ENCODE peak calls at places on chromosomes 2 and 18, in five cellular contexts. One of them, this sample, is unnamed.

GRCh38 chr2:207133862-207134519 is 31.8 kb downstream of the KLF7 start:
- DNase-seq in memory B cell: no peak
- DNase-seq in ureter: peak
- DNase-seq in glutamatergic neuron: no peak
- DNase-seq in stimulated activated CD8-positive, alpha-beta memory T cell treated with anti-CD3 and anti-CD28 coated beads, Interleukin-12 subunit alpha, Interleukin-12 subunit beta, amount 100 ng/mL, for 4 hours: no peak
- DNase-seq in this sample: no peak

GRCh38 chr2:201419057-201419635 is 32.1 kb downstream of the TRAK2 start:
- DNase-seq in stimulated activated CD8-positive, alpha-beta memory T cell treated with anti-CD3 and anti-CD28 coated beads, Interleukin-12 subunit alpha, Interleukin-12 subunit beta, amount 100 ng/mL, for 4 hours: no peak
- DNase-seq in memory B cell: no peak
- DNase-seq in ureter: no peak
- DNase-seq in glutamatergic neuron: no peak
- DNase-seq in this sample: no peak

GRCh38 chr2:225326969-225327368 is 72.5 kb upstream of the NYAP2 start:
- DNase-seq in stimulated activated CD8-positive, alpha-beta memory T cell treated with anti-CD3 and anti-CD28 coated beads, Interleukin-12 subunit alpha, Interleukin-12 subunit beta, amount 100 ng/mL, for 4 hours: no peak
- DNase-seq in memory B cell: no peak
- DNase-seq in glutamatergic neuron: no peak
- DNase-seq in ureter: no peak
- DNase-seq in this sample: no peak

GRCh38 chr2:29954316-29954715 is 32.9 kb upstream of the ALK start:
- DNase-seq in glutamatergic neuron: no peak
- DNase-seq in ureter: no peak
- DNase-seq in stimulated activated CD8-positive, alpha-beta memory T cell treated with anti-CD3 and anti-CD28 coated beads, Interleukin-12 subunit alpha, Interleukin-12 subunit beta, amount 100 ng/mL, for 4 hours: no peak
- DNase-seq in memory B cell: no peak
- DNase-seq in this sample: no peak

GRCh38 chr2:38477006-38477405 is 99.9 kb upstream of the ATL2 start:
- DNase-seq in memory B cell: no peak
- DNase-seq in stimulated activated CD8-positive, alpha-beta memory T cell treated with anti-CD3 and anti-CD28 coated beads, Interleukin-12 subunit alpha, Interleukin-12 subunit beta, amount 100 ng/mL, for 4 hours: no peak
- DNase-seq in ureter: no peak
- DNase-seq in glutamatergic neuron: no peak
- DNase-seq in this sample: no peak

GRCh38 chr2:13010283-13010682 is 293.5 kb downstream of the TRIB2 start:
- DNase-seq in glutamatergic neuron: no peak
- DNase-seq in memory B cell: no peak
- DNase-seq in ureter: no peak
- DNase-seq in stimulated activated CD8-positive, alpha-beta memory T cell treated with anti-CD3 and anti-CD28 coated beads, Interleukin-12 subunit alpha, Interleukin-12 subunit beta, amount 100 ng/mL, for 4 hours: no peak
- DNase-seq in this sample: no peak

GRCh38 chr2:98343371-98343770 is 2.9 kb upstream of the CNGA3 start:
- DNase-seq in ureter: no peak
- DNase-seq in glutamatergic neuron: no peak
- DNase-seq in memory B cell: no peak
- DNase-seq in stimulated activated CD8-positive, alpha-beta memory T cell treated with anti-CD3 and anti-CD28 coated beads, Interleukin-12 subunit alpha, Interleukin-12 subunit beta, amount 100 ng/mL, for 4 hours: no peak
- DNase-seq in this sample: no peak

GRCh38 chr2:135150711-135151110 is 98.6 kb downstream of the RAB3GAP1 start:
- DNase-seq in ureter: no peak
- DNase-seq in stimulated activated CD8-positive, alpha-beta memory T cell treated with anti-CD3 and anti-CD28 coated beads, Interleukin-12 subunit alpha, Interleukin-12 subunit beta, amount 100 ng/mL, for 4 hours: no peak
- DNase-seq in memory B cell: no peak
- DNase-seq in glutamatergic neuron: no peak
- DNase-seq in this sample: no peak

GRCh38 chr2:26644188-26644835 is 3.1 kb upstream of the CIB4 start:
- DNase-seq in memory B cell: no peak
- DNase-seq in stimulated activated CD8-positive, alpha-beta memory T cell treated with anti-CD3 and anti-CD28 coated beads, Interleukin-12 subunit alpha, Interleukin-12 subunit beta, amount 100 ng/mL, for 4 hours: no peak
- DNase-seq in ureter: no peak
- DNase-seq in glutamatergic neuron: no peak
- DNase-seq in this sample: no peak

GRCh38 chr18:25896178-25896780 is 194.1 kb downstream of the SS18 start:
- DNase-seq in glutamatergic neuron: peak
- DNase-seq in stimulated activated CD8-positive, alpha-beta memory T cell treated with anti-CD3 and anti-CD28 coated beads, Interleukin-12 subunit alpha, Interleukin-12 subunit beta, amount 100 ng/mL, for 4 hours: no peak
- DNase-seq in memory B cell: peak
- DNase-seq in ureter: no peak
- DNase-seq in this sample: peak

GRCh38 chr2:12715258-12715865 is 1.4 kb upstream of the TRIB2 start:
- DNase-seq in glutamatergic neuron: no peak
- DNase-seq in ureter: peak
- DNase-seq in memory B cell: no peak
- DNase-seq in stimulated activated CD8-positive, alpha-beta memory T cell treated with anti-CD3 and anti-CD28 coated beads, Interleukin-12 subunit alpha, Interleukin-12 subunit beta, amount 100 ng/mL, for 4 hours: no peak
- DNase-seq in this sample: no peak

GRCh38 chr18:62631173-62631572 is 84.2 kb upstream of the PHLPP1 start:
- DNase-seq in memory B cell: no peak
- DNase-seq in glutamatergic neuron: no peak
- DNase-seq in stimulated activated CD8-positive, alpha-beta memory T cell treated with anti-CD3 and anti-CD28 coated beads, Interleukin-12 subunit alpha, Interleukin-12 subunit beta, amount 100 ng/mL, for 4 hours: no peak
- DNase-seq in ureter: no peak
- DNase-seq in this sample: no peak

GRCh38 chr18:78620326-78620725 is 359.3 kb upstream of the SALL3 start:
- DNase-seq in memory B cell: no peak
- DNase-seq in ureter: no peak
- DNase-seq in stimulated activated CD8-positive, alpha-beta memory T cell treated with anti-CD3 and anti-CD28 coated beads, Interleukin-12 subunit alpha, Interleukin-12 subunit beta, amount 100 ng/mL, for 4 hours: no peak
- DNase-seq in glutamatergic neuron: no peak
- DNase-seq in this sample: no peak

GRCh38 chr2:84388133-84388532 is 70.9 kb downstream of the SUCLG1 start:
- DNase-seq in ureter: no peak
- DNase-seq in glutamatergic neuron: no peak
- DNase-seq in memory B cell: no peak
- DNase-seq in stimulated activated CD8-positive, alpha-beta memory T cell treated with anti-CD3 and anti-CD28 coated beads, Interleukin-12 subunit alpha, Interleukin-12 subunit beta, amount 100 ng/mL, for 4 hours: no peak
- DNase-seq in this sample: no peak

GRCh38 chr2:234823877-234824376 is 127.9 kb upstream of the SH3BP4 start:
- DNase-seq in stimulated activated CD8-positive, alpha-beta memory T cell treated with anti-CD3 and anti-CD28 coated beads, Interleukin-12 subunit alpha, Interleukin-12 subunit beta, amount 100 ng/mL, for 4 hours: no peak
- DNase-seq in ureter: no peak
- DNase-seq in glutamatergic neuron: no peak
- DNase-seq in memory B cell: no peak
- DNase-seq in this sample: no peak

GRCh38 chr2:236054661-236055060 is 113.5 kb downstream of the GBX2 start:
- DNase-seq in ureter: no peak
- DNase-seq in stimulated activated CD8-positive, alpha-beta memory T cell treated with anti-CD3 and anti-CD28 coated beads, Interleukin-12 subunit alpha, Interleukin-12 subunit beta, amount 100 ng/mL, for 4 hours: no peak
- DNase-seq in memory B cell: no peak
- DNase-seq in glutamatergic neuron: no peak
- DNase-seq in this sample: no peak

GRCh38 chr2:175135177-175135576 is 32.8 kb downstream of the ATF2 start:
- DNase-seq in stimulated activated CD8-positive, alpha-beta memory T cell treated with anti-CD3 and anti-CD28 coated beads, Interleukin-12 subunit alpha, Interleukin-12 subunit beta, amount 100 ng/mL, for 4 hours: no peak
- DNase-seq in memory B cell: no peak
- DNase-seq in glutamatergic neuron: no peak
- DNase-seq in ureter: no peak
- DNase-seq in this sample: no peak

GRCh38 chr2:1644427-1644826 is 99.9 kb downstream of the PXDN start:
- DNase-seq in glutamatergic neuron: no peak
- DNase-seq in stimulated activated CD8-positive, alpha-beta memory T cell treated with anti-CD3 and anti-CD28 coated beads, Interleukin-12 subunit alpha, Interleukin-12 subunit beta, amount 100 ng/mL, for 4 hours: no peak
- DNase-seq in ureter: no peak
- DNase-seq in memory B cell: no peak
- DNase-seq in this sample: no peak

GRCh38 chr18:70250781-70251180 is 38.1 kb upstream of the SOCS6 start:
- DNase-seq in ureter: no peak
- DNase-seq in stimulated activated CD8-positive, alpha-beta memory T cell treated with anti-CD3 and anti-CD28 coated beads, Interleukin-12 subunit alpha, Interleukin-12 subunit beta, amount 100 ng/mL, for 4 hours: no peak
- DNase-seq in memory B cell: no peak
- DNase-seq in glutamatergic neuron: no peak
- DNase-seq in this sample: no peak

GRCh38 chr2:165369131-165369935 is 100.2 kb upstream of the CSRNP3 start:
- DNase-seq in glutamatergic neuron: no peak
- DNase-seq in stimulated activated CD8-positive, alpha-beta memory T cell treated with anti-CD3 and anti-CD28 coated beads, Interleukin-12 subunit alpha, Interleukin-12 subunit beta, amount 100 ng/mL, for 4 hours: no peak
- DNase-seq in ureter: no peak
- DNase-seq in memory B cell: no peak
- DNase-seq in this sample: no peak

GRCh38 chr2:23597687-23598086 is 212.7 kb downstream of the KLHL29 start:
- DNase-seq in stimulated activated CD8-positive, alpha-beta memory T cell treated with anti-CD3 and anti-CD28 coated beads, Interleukin-12 subunit alpha, Interleukin-12 subunit beta, amount 100 ng/mL, for 4 hours: no peak
- DNase-seq in memory B cell: no peak
- DNase-seq in glutamatergic neuron: no peak
- DNase-seq in ureter: no peak
- DNase-seq in this sample: no peak

GRCh38 chr2:127526940-127527804 is 883 bp upstream of the IWS1 start:
- DNase-seq in glutamatergic neuron: no peak
- DNase-seq in ureter: no peak
- DNase-seq in memory B cell: no peak
- DNase-seq in stimulated activated CD8-positive, alpha-beta memory T cell treated with anti-CD3 and anti-CD28 coated beads, Interleukin-12 subunit alpha, Interleukin-12 subunit beta, amount 100 ng/mL, for 4 hours: no peak
- DNase-seq in this sample: no peak

GRCh38 chr2:3176869-3177255 is 200.8 kb downstream of the EIPR1 start:
- DNase-seq in glutamatergic neuron: no peak
- DNase-seq in ureter: no peak
- DNase-seq in stimulated activated CD8-positive, alpha-beta memory T cell treated with anti-CD3 and anti-CD28 coated beads, Interleukin-12 subunit alpha, Interleukin-12 subunit beta, amount 100 ng/mL, for 4 hours: no peak
- DNase-seq in memory B cell: no peak
- DNase-seq in this sample: no peak

GRCh38 chr2:222424281-222424728 is at the start of gene SGPP2:
- DNase-seq in glutamatergic neuron: peak
- DNase-seq in memory B cell: peak
- DNase-seq in ureter: no peak
- DNase-seq in stimulated activated CD8-positive, alpha-beta memory T cell treated with anti-CD3 and anti-CD28 coated beads, Interleukin-12 subunit alpha, Interleukin-12 subunit beta, amount 100 ng/mL, for 4 hours: no peak
- DNase-seq in this sample: peak

GRCh38 chr18:41767960-41768359 is 187.1 kb upstream of the PIK3C3 start:
- DNase-seq in memory B cell: no peak
- DNase-seq in stimulated activated CD8-positive, alpha-beta memory T cell treated with anti-CD3 and anti-CD28 coated beads, Interleukin-12 subunit alpha, Interleukin-12 subunit beta, amount 100 ng/mL, for 4 hours: no peak
- DNase-seq in ureter: no peak
- DNase-seq in glutamatergic neuron: no peak
- DNase-seq in this sample: no peak

GRCh38 chr2:38649176-38649728 is 16.7 kb upstream of the GALM start:
- DNase-seq in ureter: no peak
- DNase-seq in stimulated activated CD8-positive, alpha-beta memory T cell treated with anti-CD3 and anti-CD28 coated beads, Interleukin-12 subunit alpha, Interleukin-12 subunit beta, amount 100 ng/mL, for 4 hours: no peak
- DNase-seq in glutamatergic neuron: no peak
- DNase-seq in memory B cell: no peak
- DNase-seq in this sample: no peak

GRCh38 chr2:288002-288742 is at the start of gene ALKAL2:
- DNase-seq in memory B cell: no peak
- DNase-seq in glutamatergic neuron: peak
- DNase-seq in stimulated activated CD8-positive, alpha-beta memory T cell treated with anti-CD3 and anti-CD28 coated beads, Interleukin-12 subunit alpha, Interleukin-12 subunit beta, amount 100 ng/mL, for 4 hours: no peak
- DNase-seq in ureter: no peak
- DNase-seq in this sample: peak

GRCh38 chr2:145692971-145693478 is 1173.1 kb upstream of the ZEB2 start:
- DNase-seq in glutamatergic neuron: no peak
- DNase-seq in ureter: no peak
- DNase-seq in stimulated activated CD8-positive, alpha-beta memory T cell treated with anti-CD3 and anti-CD28 coated beads, Interleukin-12 subunit alpha, Interleukin-12 subunit beta, amount 100 ng/mL, for 4 hours: no peak
- DNase-seq in memory B cell: no peak
- DNase-seq in this sample: no peak

GRCh38 chr2:230400454-230400853 is 15.5 kb upstream of the SP100 start:
- DNase-seq in memory B cell: no peak
- DNase-seq in stimulated activated CD8-positive, alpha-beta memory T cell treated with anti-CD3 and anti-CD28 coated beads, Interleukin-12 subunit alpha, Interleukin-12 subunit beta, amount 100 ng/mL, for 4 hours: no peak
- DNase-seq in ureter: no peak
- DNase-seq in glutamatergic neuron: no peak
- DNase-seq in this sample: no peak

GRCh38 chr2:192500550-192501200 is 305.9 kb upstream of the TMEFF2 start:
- DNase-seq in glutamatergic neuron: no peak
- DNase-seq in ureter: no peak
- DNase-seq in stimulated activated CD8-positive, alpha-beta memory T cell treated with anti-CD3 and anti-CD28 coated beads, Interleukin-12 subunit alpha, Interleukin-12 subunit beta, amount 100 ng/mL, for 4 hours: no peak
- DNase-seq in memory B cell: no peak
- DNase-seq in this sample: no peak

GRCh38 chr2:161418715-161419337 is 2.7 kb downstream of the TBR1 start:
- DNase-seq in stimulated activated CD8-positive, alpha-beta memory T cell treated with anti-CD3 and anti-CD28 coated beads, Interleukin-12 subunit alpha, Interleukin-12 subunit beta, amount 100 ng/mL, for 4 hours: no peak
- DNase-seq in memory B cell: no peak
- DNase-seq in glutamatergic neuron: peak
- DNase-seq in ureter: no peak
- DNase-seq in this sample: no peak

GRCh38 chr2:178005756-178006155 is 66.8 kb downstream of the PDE11A start:
- DNase-seq in glutamatergic neuron: no peak
- DNase-seq in memory B cell: no peak
- DNase-seq in ureter: no peak
- DNase-seq in stimulated activated CD8-positive, alpha-beta memory T cell treated with anti-CD3 and anti-CD28 coated beads, Interleukin-12 subunit alpha, Interleukin-12 subunit beta, amount 100 ng/mL, for 4 hours: no peak
- DNase-seq in this sample: no peak

GRCh38 chr2:121052507-121052906 is 232.5 kb downstream of the TFCP2L1 start:
- DNase-seq in memory B cell: no peak
- DNase-seq in ureter: no peak
- DNase-seq in stimulated activated CD8-positive, alpha-beta memory T cell treated with anti-CD3 and anti-CD28 coated beads, Interleukin-12 subunit alpha, Interleukin-12 subunit beta, amount 100 ng/mL, for 4 hours: no peak
- DNase-seq in glutamatergic neuron: no peak
- DNase-seq in this sample: no peak

GRCh38 chr2:129728251-129728972 is 251.1 kb upstream of the RAB6C start:
- DNase-seq in stimulated activated CD8-positive, alpha-beta memory T cell treated with anti-CD3 and anti-CD28 coated beads, Interleukin-12 subunit alpha, Interleukin-12 subunit beta, amount 100 ng/mL, for 4 hours: no peak
- DNase-seq in glutamatergic neuron: no peak
- DNase-seq in ureter: no peak
- DNase-seq in memory B cell: no peak
- DNase-seq in this sample: no peak

GRCh38 chr2:228535396-228535795 is 353.9 kb upstream of the SPHKAP start:
- DNase-seq in glutamatergic neuron: no peak
- DNase-seq in memory B cell: no peak
- DNase-seq in stimulated activated CD8-positive, alpha-beta memory T cell treated with anti-CD3 and anti-CD28 coated beads, Interleukin-12 subunit alpha, Interleukin-12 subunit beta, amount 100 ng/mL, for 4 hours: no peak
- DNase-seq in ureter: no peak
- DNase-seq in this sample: no peak

GRCh38 chr2:217228732-217229131 is 368.9 kb upstream of the TNP1 start:
- DNase-seq in ureter: no peak
- DNase-seq in glutamatergic neuron: no peak
- DNase-seq in stimulated activated CD8-positive, alpha-beta memory T cell treated with anti-CD3 and anti-CD28 coated beads, Interleukin-12 subunit alpha, Interleukin-12 subunit beta, amount 100 ng/mL, for 4 hours: no peak
- DNase-seq in memory B cell: no peak
- DNase-seq in this sample: no peak

GRCh38 chr2:102235491-102235890 is 48.7 kb downstream of the IL1RL2 start:
- DNase-seq in memory B cell: no peak
- DNase-seq in ureter: no peak
- DNase-seq in glutamatergic neuron: no peak
- DNase-seq in stimulated activated CD8-positive, alpha-beta memory T cell treated with anti-CD3 and anti-CD28 coated beads, Interleukin-12 subunit alpha, Interleukin-12 subunit beta, amount 100 ng/mL, for 4 hours: no peak
- DNase-seq in this sample: no peak

GRCh38 chr18:23884712-23885375 is 129.7 kb upstream of the TTC39C start:
- DNase-seq in memory B cell: no peak
- DNase-seq in ureter: peak
- DNase-seq in glutamatergic neuron: no peak
- DNase-seq in stimulated activated CD8-positive, alpha-beta memory T cell treated with anti-CD3 and anti-CD28 coated beads, Interleukin-12 subunit alpha, Interleukin-12 subunit beta, amount 100 ng/mL, for 4 hours: no peak
- DNase-seq in this sample: no peak

This sample was measured in GM12892.